ENCODE peak calls at places on chromosomes 5 and 9, in seven cellular contexts. Z is testis, J is choroid plexus epithelial cell, M is bronchial epithelial cell, Y is T follicular helper cell, T is suprapubic skin, S is coronary artery. U is an unnamed sample.

GRCh38 chr5:176725521-176725920 is 78.2 kb downstream of the TSPAN17 start:
- DNase-seq in M (peak; percentile 11), S (no peak), Z (no peak), Y (no peak), T (no peak), J (no peak), U (no peak)

GRCh38 chr5:87755378-87755777 is 342.6 kb upstream of the CCNH start:
- DNase-seq in S (no peak), J (no peak), Y (no peak), M (no peak), Z (no peak), T (no peak), U (no peak)

GRCh38 chr5:119417891-119418781 is 34.2 kb upstream of the HSD17B4 start:
- DNase-seq in T (no peak), Y (no peak), Z (no peak), M (peak; percentile 60), S (no peak), J (peak; percentile 83), U (peak; percentile 93)

GRCh38 chr9:97109194-97109811 is 70.4 kb upstream of the CTSV start:
- DNase-seq in S (no peak), M (peak; percentile 63), J (peak; percentile 66), Y (no peak), T (no peak), Z (peak; percentile 87), U (peak; percentile 6)

GRCh38 chr5:93735378-93735777 is 6.0 kb downstream of the POU5F2 start:
- DNase-seq in Z (no peak), T (no peak), J (peak; percentile 62), Y (no peak), M (no peak), S (no peak), U (peak; percentile 49)

GRCh38 chr5:67319935-67320725 is 123.5 kb upstream of the CD180 start:
- DNase-seq in T (no peak), J (peak; percentile 26), Z (no peak), Y (no peak), S (no peak), M (peak; percentile 70), U (peak; percentile 89)

GRCh38 chr5:5306696-5307095 is 115.8 kb upstream of the ICE1 start:
- DNase-seq in S (peak; percentile 59), Z (no peak), Y (no peak), T (no peak), J (peak; percentile 35), M (no peak), U (peak; percentile 82)

GRCh38 chr5:67992919-67993318 is 222.6 kb upstream of the PIK3R1 start:
- DNase-seq in T (no peak), S (no peak), J (peak; percentile 69), Z (no peak), Y (no peak), M (no peak), U (peak; percentile 54)

GRCh38 chr9:84935528-84936117 is 266.1 kb downstream of the NTRK2 start:
- DNase-seq in J (no peak), Y (no peak), S (no peak), M (no peak), T (no peak), Z (no peak), U (no peak)

GRCh38 chr9:77011973-77012817 is 7.3 kb upstream of the FOXB2 start:
- DNase-seq in M (no peak), Y (peak; percentile 22), J (peak; percentile 48), Z (peak; percentile 90), S (no peak), T (no peak), U (no peak)

GRCh38 chr5:139181835-139182452 is 16.2 kb downstream of the SIL1 start:
- DNase-seq in Y (no peak), S (no peak), Z (no peak), M (peak; percentile 84), T (no peak), J (peak; percentile 46), U (peak; percentile 61)

GRCh38 chr5:108081707-108082106 is 300.2 kb downstream of the FBXL17 start:
- DNase-seq in S (no peak), T (no peak), M (no peak), Y (no peak), J (no peak), Z (no peak), U (no peak)

GRCh38 chr9:134381671-134382505 is 55.6 kb downstream of the RXRA start:
- DNase-seq in J (peak; percentile 29), S (no peak), Z (no peak), M (no peak), T (no peak), Y (no peak), U (peak; percentile 36)

GRCh38 chr5:137735531-137736284 is at the start of gene KLHL3:
- DNase-seq in M (peak; percentile 58), Y (no peak), T (no peak), S (peak; percentile 78), Z (peak; percentile 29), J (peak; percentile 58), U (peak; percentile 51)

GRCh38 chr9:23747088-23747748 is 78.8 kb downstream of the ELAVL2 start:
- DNase-seq in Z (no peak), Y (no peak), T (no peak), M (peak; percentile 78), S (no peak), J (no peak), U (no peak)

GRCh38 chr9:81071108-81071507 is 618.2 kb downstream of the TLE1 start:
- DNase-seq in S (no peak), Z (no peak), M (no peak), Y (no peak), T (no peak), J (no peak), U (peak; percentile 77)

GRCh38 chr9:86126998-86127972 is 27.9 kb upstream of the GOLM1 start:
- DNase-seq in M (peak; percentile 83), S (no peak), T (no peak), J (peak; percentile 93), Y (no peak), Z (peak; percentile 15), U (peak; percentile 96)

GRCh38 chr5:1445895-1446601 is 808 bp upstream of the SLC6A3 start:
- DNase-seq in Z (no peak), T (peak; percentile 65), Y (no peak), M (no peak), J (peak; percentile 4), S (no peak), U (no peak)

GRCh38 chr5:159800131-159800830 is 116.0 kb upstream of the ADRA1B start:
- DNase-seq in T (no peak), Z (no peak), J (no peak), S (no peak), Y (no peak), M (no peak), U (no peak)

GRCh38 chr5:135493406-135494180 is 41.4 kb upstream of the TIFAB start:
- DNase-seq in S (no peak), M (peak; percentile 99), T (no peak), J (peak; percentile 62), Y (no peak), Z (no peak), U (peak; percentile 89)

GRCh38 chr5:172777381-172778222 is 6.6 kb upstream of the DUSP1 start:
- DNase-seq in S (peak; percentile 95), J (peak; percentile 90), T (peak; percentile 96), M (peak; percentile 89), Y (peak; percentile 80), Z (peak; percentile 89), U (peak; percentile 76)

GRCh38 chr5:93503598-93504067 is 77.4 kb downstream of the NR2F1-AS1 start:
- DNase-seq in M (peak; percentile 91), S (no peak), Y (no peak), T (no peak), J (peak; percentile 96), Z (no peak), U (peak; percentile 96)

GRCh38 chr5:131581710-131582109 is 53.3 kb downstream of the RAPGEF6 start:
- DNase-seq in S (no peak), Z (peak; percentile 55), T (no peak), Y (no peak), M (no peak), J (peak; percentile 55), U (no peak)

GRCh38 chr9:87102131-87102530 is 154.8 kb upstream of the GAS1 start:
- DNase-seq in Z (no peak), J (no peak), M (no peak), Y (no peak), S (no peak), T (no peak), U (no peak)

GRCh38 chr5:177520271-177520670 is 3.5 kb upstream of the DDX41 start:
- DNase-seq in S (no peak), J (no peak), Z (no peak), Y (no peak), T (no peak), M (no peak), U (no peak)

GRCh38 chr9:136793063-136793946 is 2.2 kb downstream of the TMEM141 start:
- DNase-seq in Y (no peak), J (no peak), T (no peak), M (no peak), S (no peak), Z (peak; percentile 64), U (no peak)

GRCh38 chr9:134063088-134063875 is 4.5 kb downstream of the BRD3 start:
- DNase-seq in J (no peak), S (no peak), Y (no peak), Z (no peak), T (peak; percentile 74), M (no peak), U (no peak)

GRCh38 chr9:136686794-136687711 is at the start of gene AGPAT2:
- DNase-seq in Y (peak; percentile 29), J (peak; percentile 43), M (no peak), T (peak; percentile 88), S (no peak), Z (peak; percentile 73), U (peak; percentile 22)

GRCh38 chr5:1515311-1515920 is 8.3 kb downstream of the LPCAT1 start:
- DNase-seq in Y (no peak), S (peak; percentile 29), T (peak; percentile 69), Z (peak; percentile 7), J (no peak), M (no peak), U (no peak)

GRCh38 chr9:124779368-124780059 is 2.6 kb downstream of the OLFML2A start:
- DNase-seq in J (peak; percentile 95), Y (no peak), S (no peak), M (peak; percentile 93), T (peak; percentile 69), Z (no peak), U (peak; percentile 96)

GRCh38 chr5:64505769-64506566 is at the start of gene RGS7BP:
- DNase-seq in M (peak; percentile 19), Z (peak; percentile 61), Y (no peak), T (no peak), J (peak; percentile 53), S (peak; percentile 77), U (peak; percentile 29)

GRCh38 chr5:115349001-115349817 is 52.8 kb upstream of the CCDC112 start:
- DNase-seq in T (no peak), M (peak; percentile 88), Z (no peak), Y (no peak), S (no peak), J (peak; percentile 92), U (peak; percentile 90)

GRCh38 chr5:127595484-127596368 is 53.2 kb upstream of the CTXN3 start:
- DNase-seq in Z (no peak), Y (no peak), J (no peak), S (no peak), T (no peak), M (no peak), U (no peak)

GRCh38 chr9:35996358-35996970 is 38.5 kb upstream of the OR2S2 start:
- DNase-seq in Y (no peak), Z (no peak), T (no peak), J (peak; percentile 40), M (peak; percentile 29), S (no peak), U (peak; percentile 61)

GRCh38 chr5:100518377-100518776 is 16.8 kb upstream of the FAM174A start:
- DNase-seq in S (no peak), Y (no peak), T (no peak), Z (no peak), J (no peak), M (no peak), U (no peak)

GRCh38 chr9:119052339-119053030 is 316.8 kb downstream of the BRINP1 start:
- DNase-seq in Y (no peak), S (no peak), T (no peak), M (peak; percentile 22), Z (no peak), J (no peak), U (no peak)

GRCh38 chr9:19116391-19116790 is 10.9 kb downstream of the PLIN2 start:
- DNase-seq in J (peak; percentile 57), Y (no peak), T (peak; percentile 70), S (no peak), M (peak; percentile 81), Z (no peak), U (peak; percentile 79)

GRCh38 chr9:38032266-38032830 is 36.7 kb downstream of the SHB start:
- DNase-seq in M (peak; percentile 42), T (no peak), Z (no peak), Y (no peak), J (no peak), S (no peak), U (no peak)

U was measured in astrocyte.